ENCODE peak calls at places on chromosomes 4 and X, in six cellular contexts. J is right atrium auricular region, M is right lobe of liver, N is heart right ventricle, T is transverse colon, E is H1. P is an unnamed sample.
A peak's percentile ranks its signal among the peaks of the same experiment; 100 is the strongest.

GRCh38 chr4:12050357-12050756 is 621.7 kb upstream of the HS3ST1 start:
- DNase-seq in M (no peak), E (peak; percentile 47), T (no peak), N (no peak), J (no peak), P (no peak)

GRCh38 chrX:94932278-94932965 is 1258.4 kb downstream of the FAM133A start:
- DNase-seq in N (no peak), J (no peak), E (no peak), T (no peak), M (no peak), P (no peak)

GRCh38 chrX:12824944-12825343 is 33.7 kb downstream of the PRPS2 start:
- DNase-seq in J (no peak), M (no peak), N (no peak), T (no peak), E (no peak), P (no peak)

GRCh38 chr4:76458829-76459228 is 23.8 kb downstream of the SHROOM3 start:
- DNase-seq in J (no peak), N (no peak), E (no peak), M (no peak), T (no peak), P (no peak)

GRCh38 chr4:183558873-183559272 is 54.0 kb downstream of the ING2 start:
- DNase-seq in E (no peak), T (no peak), M (no peak), N (no peak), J (no peak), P (no peak)

GRCh38 chrX:69015564-69016218 is 149.6 kb downstream of the PJA1 start:
- DNase-seq in J (peak; percentile 44), E (peak; percentile 2), T (no peak), N (no peak), M (no peak), P (no peak)

GRCh38 chrX:108772549-108772948 is 36.2 kb upstream of the IRS4 start:
- DNase-seq in N (no peak), E (no peak), T (no peak), J (no peak), M (no peak), P (no peak)

GRCh38 chr4:86558799-86559198 is 35.3 kb upstream of the PTPN13 start:
- DNase-seq in M (no peak), J (no peak), E (no peak), T (no peak), N (no peak), P (no peak)

GRCh38 chr4:2416564-2417195 is 1.8 kb downstream of the ZFYVE28 start:
- DNase-seq in N (no peak), T (peak; percentile 68), J (no peak), M (no peak), E (peak; percentile 80), P (no peak)

GRCh38 chr4:131638776-131639175 is 1510.3 kb upstream of the PCDH10 start:
- DNase-seq in J (no peak), E (no peak), T (no peak), N (no peak), M (no peak), P (no peak)

GRCh38 chr4:182716207-182716606 is 201.0 kb downstream of the DCTD start:
- DNase-seq in T (no peak), N (no peak), J (no peak), E (no peak), M (no peak), P (no peak)

GRCh38 chr4:187887886-187888285 is 107.7 kb upstream of the ZFP42 start:
- DNase-seq in N (no peak), T (no peak), J (no peak), E (no peak), M (no peak), P (no peak)

GRCh38 chr4:32499176-32499575 is 1779.0 kb downstream of the PCDH7 start:
- DNase-seq in M (no peak), J (no peak), E (no peak), T (no peak), N (no peak), P (no peak)

GRCh38 chr4:7286798-7287197 is 94.5 kb downstream of the SORCS2 start:
- DNase-seq in T (no peak), E (no peak), J (no peak), M (no peak), N (no peak), P (no peak)

GRCh38 chr4:80931645-80932215 is 98.8 kb upstream of the BMP3 start:
- DNase-seq in T (no peak), E (no peak), M (no peak), N (no peak), J (no peak), P (no peak)

GRCh38 chrX:5644786-5645185 is 583.9 kb downstream of the NLGN4X start:
- DNase-seq in N (no peak), J (no peak), T (no peak), M (no peak), E (no peak), P (no peak)

GRCh38 chr4:75723117-75723801 is 1.1 kb upstream of the USO1 start:
- DNase-seq in M (no peak), T (no peak), N (no peak), E (peak; percentile 24), J (no peak), P (no peak)

GRCh38 chr4:176927117-176927516 is 134.4 kb upstream of the VEGFC start:
- DNase-seq in N (no peak), J (no peak), M (no peak), E (no peak), T (no peak), P (no peak)

GRCh38 chr4:79653871-79654270 is 245.8 kb upstream of the GK2 start:
- DNase-seq in M (no peak), N (no peak), E (no peak), T (no peak), J (no peak), P (no peak)

GRCh38 chrX:83916525-83916924 is 55.6 kb downstream of the CYLC1 start:
- DNase-seq in E (no peak), T (peak; percentile 8), N (no peak), J (no peak), M (no peak), P (no peak)

GRCh38 chr4:95158045-95158444 is 390.7 kb downstream of the UNC5C start:
- DNase-seq in J (no peak), N (no peak), M (no peak), E (no peak), T (no peak), P (no peak)

GRCh38 chrX:40247848-40248622 is 150.3 kb upstream of the BCOR start:
- DNase-seq in T (no peak), N (no peak), J (no peak), M (no peak), E (no peak), P (no peak)

GRCh38 chr4:82043081-82043808 is 330.5 kb downstream of the HNRNPD start:
- DNase-seq in T (peak; percentile 19), E (peak; percentile 53), J (no peak), M (peak; percentile 55), N (no peak), P (no peak)

GRCh38 chrX:55486736-55487135 is 2.9 kb downstream of the USP51 start:
- DNase-seq in T (no peak), E (no peak), M (no peak), N (no peak), J (no peak), P (no peak)

GRCh38 chr4:4856071-4857000 is 3.1 kb upstream of the MSX1 start:
- DNase-seq in N (no peak), T (no peak), E (peak; percentile 64), J (no peak), M (no peak), P (no peak)

GRCh38 chr4:46993075-46994006 is at the start of gene GABRA4:
- DNase-seq in E (peak; percentile 68), N (peak; percentile 14), M (no peak), T (no peak), J (no peak), P (no peak)

GRCh38 chr4:24968992-24969391 is 56.1 kb upstream of the CCDC149 start:
- DNase-seq in N (no peak), M (no peak), J (no peak), E (no peak), T (no peak), P (no peak)

GRCh38 chr4:101264993-101265815 is 82.1 kb downstream of the PPP3CA start:
- DNase-seq in J (no peak), T (no peak), M (no peak), E (no peak), N (no peak), P (no peak)

GRCh38 chr4:8400641-8401325 is 39.7 kb downstream of the ACOX3 start:
- DNase-seq in J (no peak), E (no peak), M (no peak), T (no peak), N (no peak), P (no peak)
- TF ChIP-seq CTCF in J (no peak), E (no peak), M (no peak), T (no peak), N (no peak), P (no peak)

GRCh38 chrX:109886122-109886761 is 116.7 kb upstream of the TMEM164 start:
- DNase-seq in N (peak; percentile 9), M (no peak), J (no peak), T (peak; percentile 26), E (peak; percentile 44), P (no peak)
- H3K4me1 ChIP-seq in N (no peaks in the 10 kb centered on the region), M (no peaks in the 10 kb centered on the region), J (no peaks in the 10 kb centered on the region), T (no peaks in the 10 kb centered on the region), E (no peaks in the 10 kb centered on the region), P (no peaks in the 10 kb centered on the region)

GRCh38 chr4:40192286-40193017 is 4.4 kb upstream of the RHOH start:
- DNase-seq in M (no peak), J (no peak), T (peak; percentile 32), N (no peak), E (peak; percentile 41), P (peak; percentile 61)

GRCh38 chr4:40193018-40193571 is 3.7 kb upstream of the RHOH start:
- DNase-seq in E (peak; percentile 42), T (peak; percentile 51), N (no peak), M (no peak), J (no peak), P (no peak)

GRCh38 chr4:40189997-40190396 is 6.8 kb upstream of the RHOH start:
- DNase-seq in E (no peak), T (no peak), J (no peak), M (no peak), N (no peak), P (no peak)

GRCh38 chr4:40190465-40190864 is 6.4 kb upstream of the RHOH start:
- DNase-seq in J (no peak), E (no peak), N (no peak), T (no peak), M (no peak), P (no peak)

GRCh38 chr4:40190880-40191815 is 5.7 kb upstream of the RHOH start:
- DNase-seq in M (no peak), T (no peak), N (no peak), E (peak; percentile 42), J (no peak), P (no peak)
- H3K4me3 ChIP-seq in M (peak overlapping the region; percentile 30), T (no peak overlapping the region), N (no peak overlapping the region), E (no peak overlapping the region), J (no peak overlapping the region), P (no peak overlapping the region)

DNA sequence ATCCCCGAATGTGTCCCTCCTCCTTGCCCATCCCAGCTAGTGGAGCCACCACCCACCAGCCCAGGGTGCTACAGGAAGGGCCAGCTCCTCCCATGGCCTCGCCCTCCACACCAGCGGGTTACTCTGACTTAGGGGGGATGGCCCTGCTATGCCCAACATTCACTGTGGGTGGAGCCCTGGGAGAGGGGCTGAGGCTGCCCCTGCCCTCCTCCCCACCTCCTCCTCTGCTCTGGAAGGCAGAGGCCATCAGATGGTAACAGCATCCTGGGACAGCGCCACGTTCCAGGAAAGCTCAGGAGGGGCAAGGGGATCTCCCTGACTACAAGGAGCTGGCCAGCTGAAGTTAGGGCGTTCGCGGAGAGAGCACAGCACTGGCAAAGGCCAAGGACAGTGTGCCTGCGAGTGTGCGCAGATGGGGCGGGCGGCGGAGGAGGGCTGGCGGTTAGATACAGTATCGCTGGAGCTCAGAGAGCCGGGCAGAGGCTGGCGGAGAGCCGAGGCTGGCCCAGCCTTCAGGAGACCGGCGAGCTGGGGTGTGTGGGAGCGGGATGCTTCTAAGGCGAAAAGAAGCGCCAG is 1.5 kb downstream of the JAKMIP1 start:
- DNase-seq in N (no peak), E (peak; percentile 83), J (no peak), T (no peak), M (no peak), P (peak; percentile 41)
- TF ChIP-seq CTCF in N (no peak), E (peak; percentile 47), J (no peak), T (no peak), M (no peak), P (no peak)

P was measured in Peyer's patch.